ENCODE peak calls at places on chromosome 17, in nine cellular contexts. One of them, this sample, is unnamed.

GRCh38 chr17:64331946-64332493 is 58.6 kb downstream of the PECAM1 start:
- DNase-seq in fibroblast of pulmonary artery: peak; percentile 82
- DNase-seq in AG09319: no peak
- DNase-seq in HFFc6: no peak
- DNase-seq in heart left ventricle: peak; percentile 76
- DNase-seq in colonic mucosa: no peak
- DNase-seq in mucosa of descending colon: no peak
- DNase-seq in choroid plexus epithelial cell: no peak
- DNase-seq in astrocyte of the spinal cord: no peak
- DNase-seq in this sample: no peak

GRCh38 chr17:42131971-42132370 is 9.4 kb downstream of the HSPB9 start:
- DNase-seq in fibroblast of pulmonary artery: peak; percentile 63
- DNase-seq in AG09319: no peak
- DNase-seq in HFFc6: peak; percentile 30
- DNase-seq in heart left ventricle: no peak
- DNase-seq in colonic mucosa: no peak
- DNase-seq in mucosa of descending colon: no peak
- DNase-seq in choroid plexus epithelial cell: peak; percentile 35
- DNase-seq in astrocyte of the spinal cord: peak; percentile 38
- DNase-seq in this sample: no peak

GRCh38 chr17:28385037-28385797 is 13.7 kb downstream of the SARM1 start:
- DNase-seq in fibroblast of pulmonary artery: no peak
- DNase-seq in AG09319: no peak
- DNase-seq in HFFc6: no peak
- DNase-seq in heart left ventricle: no peak
- DNase-seq in colonic mucosa: peak; percentile 55
- DNase-seq in mucosa of descending colon: peak; percentile 41
- DNase-seq in choroid plexus epithelial cell: no peak
- DNase-seq in astrocyte of the spinal cord: no peak
- DNase-seq in this sample: no peak

GRCh38 chr17:29836643-29837042 is 93.4 kb downstream of the SSH2 start:
- DNase-seq in fibroblast of pulmonary artery: peak; percentile 23
- DNase-seq in AG09319: no peak
- DNase-seq in HFFc6: peak; percentile 21
- DNase-seq in heart left ventricle: no peak
- DNase-seq in colonic mucosa: no peak
- DNase-seq in mucosa of descending colon: no peak
- DNase-seq in choroid plexus epithelial cell: peak; percentile 47
- DNase-seq in astrocyte of the spinal cord: no peak
- DNase-seq in this sample: no peak

GRCh38 chr17:76384987-76385891 is 830 bp downstream of the SPHK1 start:
- DNase-seq in fibroblast of pulmonary artery: peak; percentile 61
- DNase-seq in AG09319: no peak
- DNase-seq in HFFc6: peak; percentile 70
- DNase-seq in heart left ventricle: peak; percentile 53
- DNase-seq in colonic mucosa: peak; percentile 52
- DNase-seq in mucosa of descending colon: peak; percentile 31
- DNase-seq in choroid plexus epithelial cell: peak; percentile 77
- DNase-seq in astrocyte of the spinal cord: peak; percentile 55
- DNase-seq in this sample: no peak

GRCh38 chr17:67478266-67479118 is 101.4 kb downstream of the PITPNC1 start:
- DNase-seq in fibroblast of pulmonary artery: no peak
- DNase-seq in AG09319: no peak
- DNase-seq in HFFc6: no peak
- DNase-seq in heart left ventricle: no peak
- DNase-seq in colonic mucosa: no peak
- DNase-seq in mucosa of descending colon: no peak
- DNase-seq in choroid plexus epithelial cell: no peak
- DNase-seq in astrocyte of the spinal cord: no peak
- DNase-seq in this sample: no peak

GRCh38 chr17:1498869-1499268 is 6.4 kb upstream of the MYO1C start:
- DNase-seq in fibroblast of pulmonary artery: peak; percentile 56
- DNase-seq in AG09319: no peak
- DNase-seq in HFFc6: peak; percentile 67
- DNase-seq in heart left ventricle: no peak
- DNase-seq in colonic mucosa: no peak
- DNase-seq in mucosa of descending colon: no peak
- DNase-seq in choroid plexus epithelial cell: peak; percentile 88
- DNase-seq in astrocyte of the spinal cord: peak; percentile 84
- DNase-seq in this sample: no peak

GRCh38 chr17:2172447-2172938 is 117.6 kb downstream of the HIC1 start:
- DNase-seq in fibroblast of pulmonary artery: peak; percentile 84
- DNase-seq in AG09319: no peak
- DNase-seq in HFFc6: peak; percentile 82
- DNase-seq in heart left ventricle: peak; percentile 56
- DNase-seq in colonic mucosa: no peak
- DNase-seq in mucosa of descending colon: no peak
- DNase-seq in choroid plexus epithelial cell: no peak
- DNase-seq in astrocyte of the spinal cord: no peak
- DNase-seq in this sample: no peak

GRCh38 chr17:44633998-44634397 is 22.3 kb upstream of the MEIOC start:
- DNase-seq in fibroblast of pulmonary artery: no peak
- DNase-seq in AG09319: no peak
- DNase-seq in HFFc6: no peak
- DNase-seq in heart left ventricle: no peak
- DNase-seq in colonic mucosa: no peak
- DNase-seq in mucosa of descending colon: no peak
- DNase-seq in choroid plexus epithelial cell: no peak
- DNase-seq in astrocyte of the spinal cord: no peak
- DNase-seq in this sample: no peak

GRCh38 chr17:44637066-44637465 is 19.2 kb upstream of the MEIOC start:
- DNase-seq in fibroblast of pulmonary artery: no peak
- DNase-seq in AG09319: no peak
- DNase-seq in HFFc6: no peak
- DNase-seq in heart left ventricle: no peak
- DNase-seq in colonic mucosa: no peak
- DNase-seq in mucosa of descending colon: no peak
- DNase-seq in choroid plexus epithelial cell: peak; percentile 57
- DNase-seq in astrocyte of the spinal cord: peak; percentile 30
- DNase-seq in this sample: no peak

GRCh38 chr17:44630703-44631102 is 25.6 kb upstream of the MEIOC start:
- DNase-seq in fibroblast of pulmonary artery: no peak
- DNase-seq in AG09319: no peak
- DNase-seq in HFFc6: no peak
- DNase-seq in heart left ventricle: no peak
- DNase-seq in colonic mucosa: no peak
- DNase-seq in mucosa of descending colon: no peak
- DNase-seq in choroid plexus epithelial cell: no peak
- DNase-seq in astrocyte of the spinal cord: no peak
- DNase-seq in this sample: no peak

GRCh38 chr17:44636562-44636961 is 19.7 kb upstream of the MEIOC start:
- DNase-seq in fibroblast of pulmonary artery: peak; percentile 81
- DNase-seq in AG09319: no peak
- DNase-seq in HFFc6: peak; percentile 59
- DNase-seq in heart left ventricle: no peak
- DNase-seq in colonic mucosa: no peak
- DNase-seq in mucosa of descending colon: no peak
- DNase-seq in choroid plexus epithelial cell: peak; percentile 85
- DNase-seq in astrocyte of the spinal cord: peak; percentile 64
- DNase-seq in this sample: peak; percentile 42
- TF ChIP-seq CTCF in fibroblast of pulmonary artery: peak; percentile 45
- TF ChIP-seq CTCF in AG09319: peak; percentile 47
- TF ChIP-seq CTCF in HFFc6: peak; percentile 78
- TF ChIP-seq CTCF in heart left ventricle: peak; percentile 22
- TF ChIP-seq CTCF in colonic mucosa: peak; percentile 22
- TF ChIP-seq CTCF in mucosa of descending colon: no peak
- TF ChIP-seq CTCF in choroid plexus epithelial cell: peak; percentile 55
- TF ChIP-seq CTCF in astrocyte of the spinal cord: peak; percentile 41
- TF ChIP-seq CTCF in this sample: peak; percentile 45

GRCh38 chr17:57088298-57088697 is 3.3 kb downstream of the AKAP1 start:
- DNase-seq in fibroblast of pulmonary artery: no peak
- DNase-seq in AG09319: no peak
- DNase-seq in HFFc6: no peak
- DNase-seq in heart left ventricle: no peak
- DNase-seq in colonic mucosa: no peak
- DNase-seq in mucosa of descending colon: no peak
- DNase-seq in choroid plexus epithelial cell: no peak
- DNase-seq in astrocyte of the spinal cord: no peak
- DNase-seq in this sample: no peak

GRCh38 chr17:57084802-57085447 is at the start of gene AKAP1:
- DNase-seq in fibroblast of pulmonary artery: peak; percentile 94
- DNase-seq in AG09319: peak; percentile 86
- DNase-seq in HFFc6: peak; percentile 91
- DNase-seq in heart left ventricle: peak; percentile 96
- DNase-seq in colonic mucosa: peak; percentile 95
- DNase-seq in mucosa of descending colon: peak; percentile 96
- DNase-seq in choroid plexus epithelial cell: peak; percentile 95
- DNase-seq in astrocyte of the spinal cord: peak; percentile 95
- DNase-seq in this sample: peak; percentile 98

GRCh38 chr17:57084361-57084801 is 665 bp upstream of the AKAP1 start:
- DNase-seq in fibroblast of pulmonary artery: no peak
- DNase-seq in AG09319: no peak
- DNase-seq in HFFc6: peak; percentile 32
- DNase-seq in heart left ventricle: no peak
- DNase-seq in colonic mucosa: no peak
- DNase-seq in mucosa of descending colon: no peak
- DNase-seq in choroid plexus epithelial cell: no peak
- DNase-seq in astrocyte of the spinal cord: no peak
- DNase-seq in this sample: no peak

GRCh38 chr17:57086069-57086930 is 1.3 kb downstream of the AKAP1 start:
- DNase-seq in fibroblast of pulmonary artery: peak; percentile 12
- DNase-seq in AG09319: no peak
- DNase-seq in HFFc6: peak; percentile 12
- DNase-seq in heart left ventricle: no peak
- DNase-seq in colonic mucosa: peak; percentile 87
- DNase-seq in mucosa of descending colon: peak; percentile 85
- DNase-seq in choroid plexus epithelial cell: peak; percentile 38
- DNase-seq in astrocyte of the spinal cord: no peak
- DNase-seq in this sample: peak; percentile 30

GRCh38 chr17:57085448-57086068 is 512 bp downstream of the AKAP1 start:
- DNase-seq in fibroblast of pulmonary artery: peak; percentile 21
- DNase-seq in AG09319: no peak
- DNase-seq in HFFc6: peak; percentile 19
- DNase-seq in heart left ventricle: peak; percentile 68
- DNase-seq in colonic mucosa: peak; percentile 93
- DNase-seq in mucosa of descending colon: peak; percentile 91
- DNase-seq in choroid plexus epithelial cell: peak; percentile 44
- DNase-seq in astrocyte of the spinal cord: peak; percentile 37
- DNase-seq in this sample: peak; percentile 53
- TF ChIP-seq CTCF in fibroblast of pulmonary artery: no peak
- TF ChIP-seq CTCF in AG09319: peak; percentile 8
- TF ChIP-seq CTCF in HFFc6: no peak
- TF ChIP-seq CTCF in heart left ventricle: no peak
- TF ChIP-seq CTCF in colonic mucosa: no peak
- TF ChIP-seq CTCF in mucosa of descending colon: no peak
- TF ChIP-seq CTCF in choroid plexus epithelial cell: peak; percentile 28
- TF ChIP-seq CTCF in astrocyte of the spinal cord: peak; percentile 36
- TF ChIP-seq CTCF in this sample: peak; percentile 28

DNA sequence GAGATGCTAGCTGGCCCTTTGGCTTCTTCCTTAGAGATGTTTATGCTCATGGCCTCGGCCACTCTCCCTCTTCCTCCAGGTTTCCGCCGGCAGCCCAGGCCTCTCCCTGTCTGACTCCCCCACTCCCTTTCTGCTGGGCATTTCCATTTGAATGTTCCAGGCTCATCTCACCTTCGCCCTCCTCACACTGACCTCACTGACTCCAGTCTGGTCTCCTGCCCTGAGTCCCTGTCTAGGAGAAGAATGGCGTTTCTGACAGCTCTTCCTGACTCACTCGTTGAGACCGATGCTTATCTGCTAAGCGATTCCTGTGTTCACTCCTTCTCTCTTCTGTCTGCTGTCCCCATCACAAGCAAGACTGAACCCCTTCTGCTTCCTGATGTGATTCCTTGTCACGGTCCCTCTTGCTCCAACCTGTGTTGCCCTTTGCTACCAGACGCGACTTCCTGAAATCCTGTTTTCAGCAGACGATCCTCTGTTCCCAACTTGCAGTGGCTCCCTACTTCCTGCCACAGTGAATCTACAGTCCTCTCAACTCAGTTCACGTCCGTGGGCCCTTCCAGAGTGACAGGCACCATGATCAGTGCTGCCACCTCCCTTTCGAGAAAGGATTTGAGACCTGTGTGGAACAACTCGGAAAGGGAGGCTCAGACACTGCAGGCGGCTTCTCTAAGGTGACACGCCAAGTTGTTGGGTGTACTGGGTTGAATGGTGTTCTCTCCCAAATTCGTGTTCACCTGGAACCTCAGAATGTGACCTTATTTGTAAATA is 176.4 kb downstream of the MSI2 start:
- DNase-seq in fibroblast of pulmonary artery: no peak
- DNase-seq in AG09319: no peak
- DNase-seq in HFFc6: no peak
- DNase-seq in heart left ventricle: no peak
- DNase-seq in colonic mucosa: no peak
- DNase-seq in mucosa of descending colon: no peak
- DNase-seq in choroid plexus epithelial cell: no peak
- DNase-seq in astrocyte of the spinal cord: no peak
- DNase-seq in this sample: no peak
- TF ChIP-seq CTCF in fibroblast of pulmonary artery: no peak
- TF ChIP-seq CTCF in AG09319: no peak
- TF ChIP-seq CTCF in HFFc6: no peak
- TF ChIP-seq CTCF in heart left ventricle: no peak
- TF ChIP-seq CTCF in colonic mucosa: no peak
- TF ChIP-seq CTCF in mucosa of descending colon: no peak
- TF ChIP-seq CTCF in choroid plexus epithelial cell: no peak
- TF ChIP-seq CTCF in astrocyte of the spinal cord: no peak
- TF ChIP-seq CTCF in this sample: no peak

DNA sequence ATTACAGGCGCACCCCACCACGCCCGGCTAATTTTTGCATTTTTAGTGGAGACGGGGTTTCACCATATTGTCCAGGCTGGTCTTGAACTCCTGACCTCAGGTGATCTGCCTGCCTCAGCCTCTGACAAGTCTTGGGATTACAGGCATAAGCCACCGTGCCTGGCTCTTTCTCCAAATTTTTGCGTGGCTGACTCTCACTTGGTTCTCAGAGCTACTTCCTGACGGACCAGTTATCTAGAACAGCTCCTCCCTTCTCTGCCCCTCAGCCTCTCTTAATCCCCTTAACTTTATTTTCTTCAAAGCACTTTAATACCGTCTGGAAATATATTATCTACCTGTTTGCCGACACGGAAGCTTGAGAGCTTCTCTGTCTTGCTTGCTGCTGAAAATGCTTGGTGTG is 4.2 kb downstream of the YPEL2 start:
- DNase-seq in fibroblast of pulmonary artery: no peak
- DNase-seq in AG09319: no peak
- DNase-seq in HFFc6: no peak
- DNase-seq in heart left ventricle: no peak
- DNase-seq in colonic mucosa: no peak
- DNase-seq in mucosa of descending colon: no peak
- DNase-seq in choroid plexus epithelial cell: no peak
- DNase-seq in astrocyte of the spinal cord: no peak
- DNase-seq in this sample: no peak
- TF ChIP-seq CTCF in fibroblast of pulmonary artery: no peak
- TF ChIP-seq CTCF in AG09319: no peak
- TF ChIP-seq CTCF in HFFc6: no peak
- TF ChIP-seq CTCF in heart left ventricle: no peak
- TF ChIP-seq CTCF in colonic mucosa: no peak
- TF ChIP-seq CTCF in mucosa of descending colon: no peak
- TF ChIP-seq CTCF in choroid plexus epithelial cell: no peak
- TF ChIP-seq CTCF in astrocyte of the spinal cord: no peak
- TF ChIP-seq CTCF in this sample: no peak